ENCODE peak calls at places on chromosomes 7 and 10, in four cellular contexts. T is adrenal gland, N is kidney, F is breast epithelium. I is an unnamed sample. For H3K36me3, the result is how much of the 10 kb centered on the place peaks cover.

GRCh38 chr7:140054751-140055150 is 8.0 kb downstream of the PARP12 start:
- DNase-seq in F (no peak), T (no peak), N (no peak), I (no peak)

GRCh38 chr10:14653271-14654161 is 121.2 kb downstream of the FAM107B start:
- DNase-seq in T (peak), N (no peak), F (peak), I (no peak)

GRCh38 chr7:44969049-44969700 is 9.6 kb downstream of the MYO1G start:
- DNase-seq in N (peak), T (no peak), F (peak), I (peak)

GRCh38 chr7:105806592-105807266 is 69.7 kb downstream of the ATXN7L1 start:
- DNase-seq in N (no peak), T (peak), F (no peak), I (no peak)

GRCh38 chr7:128017880-128018845 is 13.1 kb downstream of the LRRC4 start:
- DNase-seq in N (no peak), F (no peak), T (no peak), I (no peak)

GRCh38 chr7:110204527-110204926 is 886.4 kb upstream of the LRRN3 start:
- DNase-seq in T (no peak), N (no peak), F (no peak), I (no peak)

GRCh38 chr7:2802082-2802481 is 42.0 kb downstream of the GNA12 start:
- DNase-seq in F (no peak), N (no peak), T (no peak), I (no peak)

GRCh38 chr10:68251146-68251545 is 19.2 kb upstream of the ATOH7 start:
- DNase-seq in T (no peak), N (no peak), F (no peak), I (no peak)

GRCh38 chr7:3787717-3788311 is 486.8 kb downstream of the SDK1 start:
- DNase-seq in F (no peak), T (no peak), N (peak), I (no peak)

GRCh38 chr7:24227603-24228359 is 56.2 kb upstream of the NPY start:
- DNase-seq in N (peak), F (no peak), T (no peak), I (no peak)

GRCh38 chr7:111339006-111339405 is 223.3 kb downstream of the IMMP2L start:
- DNase-seq in N (no peak), F (no peak), T (no peak), I (no peak)

GRCh38 chr7:106773228-106773627 is 91.9 kb upstream of the PIK3CG start:
- DNase-seq in T (no peak), F (no peak), N (no peak), I (no peak)

GRCh38 chr7:27586825-27587224 is 75.9 kb downstream of the HIBADH start:
- DNase-seq in T (no peak), N (peak), F (no peak), I (no peak)

GRCh38 chr10:52729259-52730104 is 43.1 kb downstream of the MBL2 start:
- DNase-seq in T (no peak), F (no peak), N (no peak), I (no peak)

GRCh38 chr7:135853499-135853898 is 104.9 kb upstream of the FAM180A start:
- DNase-seq in F (no peak), T (no peak), N (no peak), I (no peak)

GRCh38 chr7:24665564-24666294 is 91.5 kb downstream of the GSDME start:
- DNase-seq in F (no peak), T (peak), N (no peak), I (no peak)

GRCh38 chr7:1811850-1812692 is 142.0 kb downstream of the ELFN1 start:
- DNase-seq in N (peak), T (no peak), F (no peak), I (peak)

GRCh38 chr7:87530126-87530525 is 54.6 kb upstream of the ABCB4 start:
- DNase-seq in T (no peak), N (no peak), F (no peak), I (no peak)
- H3K36me3 ChIP-seq in T (under half), N (under half), F (under half), I (under half)

DNA sequence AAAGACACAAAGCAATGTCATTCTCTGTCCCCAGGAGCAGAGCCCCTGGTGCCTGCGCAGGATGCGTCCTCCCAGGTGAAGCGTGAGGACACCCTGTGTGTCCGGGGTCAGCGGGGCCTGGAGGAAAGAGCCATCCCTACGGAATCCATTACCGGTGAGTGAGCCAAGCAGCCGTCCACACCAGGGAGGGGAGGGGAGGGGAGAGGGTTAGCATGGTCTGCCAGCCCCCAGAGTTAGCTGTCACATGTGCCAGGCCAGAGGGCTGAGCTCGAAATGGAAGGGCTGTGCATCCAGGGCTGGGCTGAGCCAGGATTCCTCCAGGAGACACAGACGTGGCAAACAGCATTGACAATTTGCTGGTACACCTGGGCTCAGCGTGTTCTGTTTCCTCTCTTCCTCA is 15.2 kb downstream of the ZNF282 start:
- DNase-seq in N (peak), F (no peak), T (no peak), I (no peak)
- H3K36me3 ChIP-seq in N (half or more), F (under half), T (half or more), I (half or more)

GRCh38 chr10:7378602-7379403 is 32.0 kb downstream of the SFMBT2 start:
- DNase-seq in F (no peak), N (no peak), T (no peak), I (no peak)
- H3K36me3 ChIP-seq in F (under half), N (under half), T (under half), I (under half)

GRCh38 chr10:46236941-46237681 is 49.7 kb upstream of the ANTXRL start:
- DNase-seq in T (no peak), F (no peak), N (no peak), I (peak)

GRCh38 chr10:46234431-46235060 is 52.3 kb upstream of the ANTXRL start:
- DNase-seq in F (peak), T (no peak), N (no peak), I (no peak)

GRCh38 chr10:46234026-46234425 is 52.8 kb upstream of the ANTXRL start:
- DNase-seq in T (no peak), F (peak), N (no peak), I (peak)

GRCh38 chr10:46236537-46236887 is 50.3 kb upstream of the ANTXRL start:
- DNase-seq in N (no peak), F (no peak), T (no peak), I (no peak)

GRCh38 chr10:46235705-46236536 is 50.9 kb upstream of the ANTXRL start:
- DNase-seq in N (no peak), F (no peak), T (no peak), I (peak)
- H3K36me3 ChIP-seq in N (under half), F (under half), T (under half), I (under half)

GRCh38 chr10:133298466-133298865 is 10.2 kb downstream of the TUBGCP2 start:
- DNase-seq in F (no peak), T (no peak), N (peak), I (no peak)

GRCh38 chr10:133297504-133297903 is 11.2 kb downstream of the TUBGCP2 start:
- DNase-seq in F (no peak), N (peak), T (no peak), I (no peak)

GRCh38 chr10:133302230-133302629 is 6.4 kb downstream of the TUBGCP2 start:
- DNase-seq in T (no peak), N (peak), F (no peak), I (no peak)

GRCh38 chr10:133299738-133300137 is 8.9 kb downstream of the TUBGCP2 start:
- DNase-seq in F (no peak), T (no peak), N (peak), I (no peak)

GRCh38 chr10:133299224-133299623 is 9.4 kb downstream of the TUBGCP2 start:
- DNase-seq in F (no peak), N (peak), T (no peak), I (no peak)
- H3K36me3 ChIP-seq in F (under half), N (under half), T (half or more), I (half or more)